ENCODE peak calls at places on chromosomes 3 and 15, in five cellular contexts. Q is gastrocnemius medialis, W is A673, F is H9, C is upper lobe of left lung. H is an unnamed sample. For H3K27me3 and H3K4me1, the result is how much of the 10 kb centered on the place peaks cover.

GRCh38 chr3:17140670-17141505 is 256.1 kb downstream of the PLCL2 start:
- DNase-seq in Q (peak), W (no peak), F (peak), C (no peak), H (no peak)

GRCh38 chr15:74252291-74253080 is 16.4 kb downstream of the CCDC33 start:
- DNase-seq in Q (peak), W (no peak), F (no peak), C (no peak), H (peak)

GRCh38 chr3:73381551-73381950 is 243.2 kb downstream of the PDZRN3 start:
- DNase-seq in Q (no peak), W (no peak), F (no peak), C (no peak), H (no peak)

GRCh38 chr3:30970183-30970582 is 75.7 kb upstream of the GADL1 start:
- DNase-seq in Q (no peak), W (peak), F (no peak), C (no peak), H (no peak)

GRCh38 chr15:55277116-55277564 is 12.5 kb downstream of the RAB27A start:
- DNase-seq in Q (no peak), W (no peak), F (no peak), C (no peak), H (no peak)

GRCh38 chr15:40398413-40398873 is 7.2 kb upstream of the IVD start:
- DNase-seq in Q (no peak), W (no peak), F (no peak), C (peak), H (no peak)

GRCh38 chr15:57114070-57114469 is 195.6 kb downstream of the TCF12 start:
- DNase-seq in Q (no peak), W (no peak), F (no peak), C (peak), H (no peak)

GRCh38 chr15:40098489-40099261 is 10.0 kb downstream of the BMF start:
- DNase-seq in Q (peak), W (peak), F (peak), C (peak), H (peak)

GRCh38 chr3:157040456-157040855 is 119.5 kb downstream of the CCNL1 start:
- DNase-seq in Q (no peak), W (no peak), F (no peak), C (no peak), H (no peak)

GRCh38 chr15:66852064-66852905 is 150.2 kb downstream of the SMAD6 start:
- DNase-seq in Q (no peak), W (no peak), F (peak), C (no peak), H (no peak)

GRCh38 chr3:150520408-150520807 is 25.9 kb downstream of the SERP1 start:
- DNase-seq in Q (no peak), W (no peak), F (no peak), C (no peak), H (no peak)

GRCh38 chr3:48820626-48821324 is 26.9 kb downstream of the PRKAR2A start:
- DNase-seq in Q (no peak), W (no peak), F (no peak), C (no peak), H (no peak)

GRCh38 chr3:23624305-23624704 is 181.4 kb upstream of the UBE2E1 start:
- DNase-seq in Q (no peak), W (no peak), F (no peak), C (no peak), H (no peak)

GRCh38 chr15:40976819-40977218 is 23.5 kb downstream of the CHAC1 start:
- DNase-seq in Q (no peak), W (no peak), F (no peak), C (no peak), H (no peak)

GRCh38 chr15:82625136-82625535 is 22.0 kb downstream of the CPEB1 start:
- DNase-seq in Q (no peak), W (no peak), F (no peak), C (no peak), H (no peak)

GRCh38 chr3:83715307-83715706 is 1243.5 kb upstream of the CADM2 start:
- DNase-seq in Q (no peak), W (no peak), F (no peak), C (no peak), H (no peak)

GRCh38 chr3:112466041-112466440 is 33.2 kb downstream of the BTLA start:
- DNase-seq in Q (no peak), W (no peak), F (no peak), C (no peak), H (no peak)

GRCh38 chr3:62587579-62588031 is 214.3 kb upstream of the FEZF2 start:
- DNase-seq in Q (no peak), W (no peak), F (no peak), C (no peak), H (no peak)

GRCh38 chr3:157129782-157130137 is 30.2 kb downstream of the CCNL1 start:
- DNase-seq in Q (no peak), W (peak), F (no peak), C (no peak), H (no peak)

GRCh38 chr3:6860149-6860548 is 766 bp upstream of the GRM7 start:
- DNase-seq in Q (no peak), W (no peak), F (peak), C (no peak), H (no peak)

GRCh38 chr15:77038312-77039216 is 32.3 kb downstream of the TSPAN3 start:
- DNase-seq in Q (no peak), W (no peak), F (no peak), C (no peak), H (no peak)

GRCh38 chr3:121619691-121620090 is 26.5 kb downstream of the FBXO40 start:
- DNase-seq in Q (no peak), W (no peak), F (no peak), C (no peak), H (no peak)

GRCh38 chr3:78857494-78858111 is 910.2 kb downstream of the ROBO1 start:
- DNase-seq in Q (no peak), W (no peak), F (no peak), C (no peak), H (no peak)

GRCh38 chr3:2465842-2466241 is 367.2 kb downstream of the CNTN4 start:
- DNase-seq in Q (no peak), W (no peak), F (no peak), C (no peak), H (no peak)

GRCh38 chr3:106728315-106728821 is 648.9 kb upstream of the CCDC54 start:
- DNase-seq in Q (no peak), W (peak), F (no peak), C (no peak), H (no peak)

GRCh38 chr3:73028803-73029202 is 32.2 kb downstream of the PPP4R2 start:
- DNase-seq in Q (no peak), W (no peak), F (no peak), C (no peak), H (no peak)

GRCh38 chr3:52781741-52782140 is 4.3 kb downstream of the ITIH1 start:
- DNase-seq in Q (no peak), W (no peak), F (peak), C (peak), H (peak)

GRCh38 chr3:149630806-149631205 is 27.0 kb downstream of the WWTR1 start:
- DNase-seq in Q (no peak), W (no peak), F (no peak), C (no peak), H (no peak)

GRCh38 chr15:77542491-77543001 is 90.2 kb downstream of the LINGO1 start:
- DNase-seq in Q (no peak), W (no peak), F (no peak), C (no peak), H (no peak)

GRCh38 chr3:31092748-31093607 is 198.5 kb upstream of the GADL1 start:
- DNase-seq in Q (peak), W (peak), F (no peak), C (no peak), H (no peak)

GRCh38 chr3:69511361-69511760 is 125.5 kb upstream of the FRMD4B start:
- DNase-seq in Q (no peak), W (no peak), F (no peak), C (no peak), H (no peak)

GRCh38 chr3:141530133-141530768 is 43.4 kb downstream of the RASA2 start:
- DNase-seq in Q (no peak), W (peak), F (no peak), C (no peak), H (no peak)

GRCh38 chr3:9151240-9151639 is 98.2 kb downstream of the SRGAP3 start:
- DNase-seq in Q (no peak), W (no peak), F (no peak), C (no peak), H (no peak)

GRCh38 chr3:111151438-111151837 is 79.8 kb downstream of the NECTIN3 start:
- DNase-seq in Q (no peak), W (no peak), F (no peak), C (no peak), H (no peak)

GRCh38 chr15:97235285-97235985 is 725.1 kb upstream of the ARRDC4 start:
- DNase-seq in Q (peak), W (peak), F (peak), C (peak), H (peak)

GRCh38 chr3:901953-902778 is 190.7 kb upstream of the CNTN6 start:
- DNase-seq in Q (no peak), W (peak), F (no peak), C (no peak), H (no peak)

GRCh38 chr3:153285194-153285641 is 123.2 kb downstream of the RAP2B start:
- DNase-seq in Q (no peak), W (no peak), F (no peak), C (no peak), H (no peak)

GRCh38 chr3:29587340-29587739 is 306.5 kb downstream of the RBMS3 start:
- DNase-seq in Q (no peak), W (no peak), F (no peak), C (no peak), H (no peak)

GRCh38 chr3:29581311-29581710 is 300.4 kb downstream of the RBMS3 start:
- DNase-seq in Q (no peak), W (no peak), F (no peak), C (no peak), H (no peak)

GRCh38 chr3:29583861-29584260 is 303.0 kb downstream of the RBMS3 start:
- DNase-seq in Q (no peak), W (no peak), F (no peak), C (no peak), H (no peak)

GRCh38 chr3:29582310-29582709 is 301.4 kb downstream of the RBMS3 start:
- DNase-seq in Q (no peak), W (no peak), F (no peak), C (no peak), H (no peak)

GRCh38 chr3:29585368-29585767 is 304.5 kb downstream of the RBMS3 start:
- DNase-seq in Q (no peak), W (no peak), F (no peak), C (no peak), H (no peak)
- H3K27me3 ChIP-seq in Q (under half), W (under half), F (under half), C (under half), H (under half)

GRCh38 chr15:64749999-64750657 is 25.3 kb downstream of the RBPMS2 start:
- DNase-seq in Q (no peak), W (peak), F (peak), C (no peak), H (no peak)

GRCh38 chr15:64748251-64748650 is 27.1 kb downstream of the RBPMS2 start:
- DNase-seq in Q (no peak), W (no peak), F (no peak), C (no peak), H (no peak)

GRCh38 chr15:64753419-64754185 is 21.8 kb downstream of the RBPMS2 start:
- DNase-seq in Q (no peak), W (no peak), F (no peak), C (no peak), H (no peak)

GRCh38 chr15:64749167-64749566 is 26.2 kb downstream of the RBPMS2 start:
- DNase-seq in Q (peak), W (no peak), F (no peak), C (no peak), H (no peak)

GRCh38 chr15:64751464-64751863 is 23.9 kb downstream of the RBPMS2 start:
- DNase-seq in Q (no peak), W (no peak), F (no peak), C (no peak), H (no peak)
- H3K4me1 ChIP-seq in Q (under half), W (under half), F (under half), C (under half), H (under half)

DNA sequence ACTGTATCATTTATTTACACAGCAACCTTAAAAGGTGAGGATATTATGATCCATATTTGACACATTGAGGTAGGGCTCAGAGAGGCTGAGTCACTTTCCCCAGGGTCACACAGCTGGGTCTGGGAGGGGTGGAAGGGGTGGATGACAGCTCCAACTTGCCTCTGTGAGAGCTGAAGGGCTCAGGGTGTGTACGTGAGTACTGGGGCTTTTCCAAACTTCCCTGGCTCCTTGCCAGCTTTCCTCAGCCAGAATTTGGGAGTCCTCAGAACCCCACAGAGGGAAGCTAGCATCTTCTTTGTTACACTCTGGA is 58.3 kb upstream of the SLC6A11 start:
- DNase-seq in Q (no peak), W (no peak), F (no peak), C (no peak), H (no peak)
- H3K27me3 ChIP-seq in Q (under half), W (under half), F (under half), C (under half), H (under half)

DNA sequence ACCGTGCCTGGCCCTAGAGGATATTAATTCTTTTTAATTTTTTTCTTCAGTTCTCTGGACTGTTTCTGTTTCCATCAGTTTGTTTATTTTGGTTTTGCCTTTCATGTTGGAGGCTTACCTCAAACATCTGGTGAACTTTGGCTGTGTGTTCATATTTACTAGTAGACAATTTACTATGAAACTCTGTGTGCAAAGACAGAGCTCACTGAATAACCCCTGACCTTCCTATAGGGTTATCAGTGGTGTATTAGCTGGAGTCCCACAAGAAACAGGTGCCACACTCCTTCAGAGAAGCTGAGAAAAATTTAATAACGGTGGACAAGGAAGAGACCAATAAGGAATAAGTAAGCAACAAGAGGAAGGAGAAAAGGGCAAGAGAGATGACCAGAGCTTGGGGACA is 28.8 kb upstream of the TRA2B start:
- DNase-seq in Q (no peak), W (no peak), F (no peak), C (no peak), H (no peak)
- H3K4me1 ChIP-seq in Q (under half), W (under half), F (under half), C (under half), H (under half)

DNA sequence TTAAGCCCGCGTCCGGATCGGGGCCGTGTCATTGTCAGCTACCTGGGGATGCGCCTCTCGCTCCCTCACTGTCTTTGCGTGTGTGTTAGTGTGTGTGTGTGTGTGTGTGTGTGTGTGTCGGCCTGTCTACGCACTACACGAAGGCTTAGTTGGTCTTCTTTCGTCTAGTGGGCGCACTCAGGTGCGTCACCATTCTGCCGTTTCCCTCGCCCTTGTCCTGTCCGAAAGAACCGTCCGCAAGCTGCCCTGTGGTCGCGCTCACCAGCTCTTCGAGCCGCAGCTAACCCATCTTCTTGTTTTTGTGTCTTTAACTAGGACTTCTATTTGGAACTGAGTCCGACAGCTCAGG is 650 bp upstream of the PAQR9 start:
- DNase-seq in Q (no peak), W (no peak), F (peak), C (no peak), H (peak)
- H3K27me3 ChIP-seq in Q (under half), W (half or more), F (under half), C (under half), H (under half)

DNA sequence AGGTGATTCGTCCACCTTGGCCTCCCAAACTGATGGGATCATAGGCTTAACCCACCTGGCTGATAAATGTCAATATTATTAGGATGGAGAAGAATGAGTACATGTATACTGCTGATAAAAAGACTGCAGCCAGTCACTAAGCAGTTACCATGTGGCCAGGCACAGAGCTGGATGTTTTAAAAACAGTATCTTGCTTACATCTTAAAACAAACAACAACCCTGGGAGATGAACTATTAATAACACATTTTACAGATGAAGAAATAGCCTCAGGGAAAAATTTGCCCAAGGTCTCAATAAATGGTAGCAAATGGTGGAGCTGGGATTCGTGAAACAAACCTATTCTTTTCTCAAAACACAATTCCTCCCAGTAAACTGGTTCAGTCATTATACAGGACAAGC is 18.1 kb downstream of the IL17RD start:
- DNase-seq in Q (no peak), W (no peak), F (no peak), C (no peak), H (no peak)
- H3K4me1 ChIP-seq in Q (under half), W (under half), F (under half), C (under half), H (under half)